ENCODE peak calls at places on chromosomes 11 and 22, in five cellular contexts. One of them, this sample, is unnamed. For H3K36me3, the result is how much of the 10 kb centered on the place peaks cover.

GRCh38 chr11:84901986-84902385 is 725.2 kb downstream of the DLG2 start:
- DNase-seq in H1: no peak
- DNase-seq in IMR-90: peak
- DNase-seq in mesendoderm: no peak
- DNase-seq in neuronal stem cell: no peak
- DNase-seq in this sample: no peak

GRCh38 chr11:43802509-43802908 is 78.1 kb upstream of the ALKBH3 start:
- DNase-seq in mesendoderm: peak
- DNase-seq in IMR-90: peak
- DNase-seq in H1: no peak
- DNase-seq in neuronal stem cell: no peak
- DNase-seq in this sample: no peak

GRCh38 chr22:45475876-45476514 is 26.7 kb upstream of the FBLN1 start:
- DNase-seq in mesendoderm: no peak
- DNase-seq in neuronal stem cell: no peak
- DNase-seq in IMR-90: no peak
- DNase-seq in H1: no peak
- DNase-seq in this sample: no peak

GRCh38 chr22:30922151-30922611 is 46.4 kb downstream of the MORC2 start:
- DNase-seq in mesendoderm: no peak
- DNase-seq in IMR-90: peak
- DNase-seq in neuronal stem cell: no peak
- DNase-seq in H1: no peak
- DNase-seq in this sample: no peak

GRCh38 chr11:118634435-118635236 is 27.2 kb downstream of the PHLDB1 start:
- DNase-seq in IMR-90: peak
- DNase-seq in H1: peak
- DNase-seq in mesendoderm: peak
- DNase-seq in neuronal stem cell: no peak
- DNase-seq in this sample: peak

GRCh38 chr11:111310088-111310487 is 11.7 kb downstream of the POU2AF3 start:
- DNase-seq in mesendoderm: no peak
- DNase-seq in IMR-90: no peak
- DNase-seq in neuronal stem cell: no peak
- DNase-seq in H1: no peak
- DNase-seq in this sample: no peak

GRCh38 chr11:86629070-86629706 is 43.2 kb downstream of the ME3 start:
- DNase-seq in H1: no peak
- DNase-seq in mesendoderm: no peak
- DNase-seq in IMR-90: peak
- DNase-seq in neuronal stem cell: no peak
- DNase-seq in this sample: peak

GRCh38 chr22:32331918-32332725 is 25.5 kb upstream of the RFPL3 start:
- DNase-seq in H1: no peak
- DNase-seq in IMR-90: no peak
- DNase-seq in neuronal stem cell: no peak
- DNase-seq in mesendoderm: no peak
- DNase-seq in this sample: no peak

GRCh38 chr11:15901046-15901445 is 455.3 kb downstream of the SOX6 start:
- DNase-seq in mesendoderm: peak
- DNase-seq in neuronal stem cell: no peak
- DNase-seq in IMR-90: no peak
- DNase-seq in H1: no peak
- DNase-seq in this sample: no peak

GRCh38 chr11:119100246-119100959 is 1.2 kb downstream of the DPAGT1 start:
- DNase-seq in IMR-90: peak
- DNase-seq in H1: no peak
- DNase-seq in neuronal stem cell: no peak
- DNase-seq in mesendoderm: peak
- DNase-seq in this sample: peak

GRCh38 chr11:32131321-32131720 is 40.4 kb downstream of the RCN1 start:
- DNase-seq in neuronal stem cell: no peak
- DNase-seq in mesendoderm: no peak
- DNase-seq in H1: no peak
- DNase-seq in IMR-90: peak
- DNase-seq in this sample: no peak

GRCh38 chr11:120129570-120129969 is 8.3 kb downstream of the TRIM29 start:
- DNase-seq in mesendoderm: peak
- DNase-seq in H1: no peak
- DNase-seq in neuronal stem cell: no peak
- DNase-seq in IMR-90: no peak
- DNase-seq in this sample: no peak

GRCh38 chr11:88414385-88414861 is 76.9 kb upstream of the CTSC start:
- DNase-seq in H1: no peak
- DNase-seq in IMR-90: peak
- DNase-seq in mesendoderm: no peak
- DNase-seq in neuronal stem cell: no peak
- DNase-seq in this sample: peak

GRCh38 chr11:33772300-33772699 is 2.0 kb downstream of the FBXO3 start:
- DNase-seq in neuronal stem cell: no peak
- DNase-seq in mesendoderm: peak
- DNase-seq in IMR-90: peak
- DNase-seq in H1: no peak
- DNase-seq in this sample: no peak

GRCh38 chr22:49763138-49763537 is 64.5 kb downstream of the BRD1 start:
- DNase-seq in IMR-90: no peak
- DNase-seq in neuronal stem cell: no peak
- DNase-seq in H1: no peak
- DNase-seq in mesendoderm: no peak
- DNase-seq in this sample: no peak

GRCh38 chr22:43317252-43317651 is 25.9 kb downstream of the SCUBE1 start:
- DNase-seq in mesendoderm: peak
- DNase-seq in H1: no peak
- DNase-seq in IMR-90: no peak
- DNase-seq in neuronal stem cell: no peak
- DNase-seq in this sample: no peak

GRCh38 chr22:26734339-26735018 is 77.1 kb downstream of the MIAT start:
- DNase-seq in H1: no peak
- DNase-seq in mesendoderm: no peak
- DNase-seq in IMR-90: no peak
- DNase-seq in neuronal stem cell: no peak
- DNase-seq in this sample: no peak

GRCh38 chr11:20337526-20338154 is 25.9 kb upstream of the HTATIP2 start:
- DNase-seq in IMR-90: peak
- DNase-seq in mesendoderm: peak
- DNase-seq in H1: no peak
- DNase-seq in neuronal stem cell: peak
- DNase-seq in this sample: peak

DNA sequence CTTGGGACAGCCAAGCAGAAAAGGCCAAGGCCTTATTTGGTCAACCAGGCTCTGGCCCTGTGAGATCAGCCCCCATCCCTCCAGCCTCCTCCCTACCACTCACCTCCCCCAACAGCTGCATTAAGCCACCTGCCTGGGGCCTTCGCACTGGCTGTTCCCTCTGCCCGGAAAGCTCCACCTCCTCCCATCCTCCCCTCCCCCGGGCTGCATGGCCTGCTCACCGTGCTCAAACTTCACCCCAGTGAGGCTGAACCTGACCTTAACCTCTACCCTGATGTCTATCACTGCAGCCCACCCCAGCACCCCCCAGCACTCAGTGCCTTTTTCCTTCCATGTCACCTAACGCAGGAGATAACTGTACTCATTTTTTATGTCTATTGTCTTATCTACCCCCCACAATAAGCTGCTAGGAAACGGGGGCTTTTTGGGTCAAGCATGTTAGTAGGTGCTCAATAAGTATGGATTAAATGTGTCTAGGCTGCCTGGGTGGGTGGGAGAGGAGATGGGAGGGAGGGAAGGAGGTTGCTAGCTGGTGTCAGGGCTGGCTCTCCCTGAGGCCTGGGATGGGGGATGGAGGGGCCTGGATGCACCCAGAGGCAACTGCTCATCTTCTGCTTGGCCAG is 912 bp downstream of the PTPRCAP start:
- DNase-seq in mesendoderm: peak
- DNase-seq in neuronal stem cell: no peak
- DNase-seq in H1: peak
- DNase-seq in IMR-90: no peak
- DNase-seq in this sample: peak
- H3K36me3 ChIP-seq in mesendoderm: under half
- H3K36me3 ChIP-seq in neuronal stem cell: under half
- H3K36me3 ChIP-seq in H1: under half
- H3K36me3 ChIP-seq in IMR-90: half or more
- H3K36me3 ChIP-seq in this sample: half or more

DNA sequence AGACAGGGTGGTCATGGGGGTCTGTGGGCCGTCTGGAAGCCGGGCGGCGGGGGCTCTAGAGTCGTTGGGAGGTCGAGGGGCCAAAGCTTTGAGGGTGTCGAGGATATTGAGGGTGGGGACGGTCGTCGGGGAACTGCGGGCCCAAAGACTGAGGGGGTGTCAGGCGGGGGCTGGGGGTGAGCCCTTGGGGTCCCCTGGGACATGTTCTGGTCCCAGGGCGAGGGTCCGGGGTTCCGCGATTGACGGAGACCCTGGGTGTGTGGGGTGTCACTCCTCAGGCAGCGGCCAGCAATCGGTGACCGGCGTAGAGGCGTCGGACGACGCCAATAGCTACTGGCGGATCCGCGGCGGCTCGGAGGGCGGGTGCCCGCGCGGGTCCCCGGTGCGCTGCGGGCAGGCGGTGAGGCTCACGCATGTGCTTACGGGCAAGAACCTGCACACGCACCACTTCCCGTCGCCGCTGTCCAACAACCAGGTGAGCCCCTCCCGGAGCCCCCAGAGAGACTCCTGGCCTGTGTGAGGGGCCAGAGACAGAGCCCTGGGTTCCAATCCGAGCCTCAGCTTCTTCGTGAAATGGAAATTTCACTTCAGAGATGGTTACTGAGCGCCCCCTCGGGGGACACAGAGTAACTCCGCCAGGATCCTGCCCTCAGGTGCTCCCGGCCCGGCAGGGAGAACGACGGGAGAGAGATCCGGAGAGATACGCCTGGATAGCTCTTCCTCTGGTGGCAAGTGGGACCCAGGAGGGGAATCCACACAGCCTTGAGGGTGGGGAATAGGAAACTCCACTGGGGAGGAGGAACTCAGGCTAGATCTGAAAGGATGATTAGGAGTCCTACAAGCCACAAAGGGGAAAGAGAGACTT is 714 bp downstream of the SDF2L1 start:
- DNase-seq in H1: no peak
- DNase-seq in neuronal stem cell: no peak
- DNase-seq in IMR-90: peak
- DNase-seq in mesendoderm: peak
- DNase-seq in this sample: peak
- H3K18ac ChIP-seq in H1: no peak
- H3K18ac ChIP-seq in neuronal stem cell: peak
- H3K18ac ChIP-seq in IMR-90: no peak
- H3K18ac ChIP-seq in mesendoderm: peak
- H3K18ac ChIP-seq in this sample: peak

GRCh38 chr22:37321288-37321687 is 39.0 kb downstream of the CYTH4 start:
- DNase-seq in H1: no peak
- DNase-seq in mesendoderm: no peak
- DNase-seq in IMR-90: no peak
- DNase-seq in neuronal stem cell: no peak
- DNase-seq in this sample: no peak

GRCh38 chr22:37326726-37327125 is 44.4 kb downstream of the CYTH4 start:
- DNase-seq in mesendoderm: no peak
- DNase-seq in IMR-90: no peak
- DNase-seq in H1: no peak
- DNase-seq in neuronal stem cell: no peak
- DNase-seq in this sample: no peak

GRCh38 chr22:37324340-37325023 is 42.2 kb downstream of the CYTH4 start:
- DNase-seq in neuronal stem cell: no peak
- DNase-seq in mesendoderm: no peak
- DNase-seq in IMR-90: no peak
- DNase-seq in H1: no peak
- DNase-seq in this sample: no peak

GRCh38 chr22:37328017-37328416 is 45.7 kb downstream of the CYTH4 start:
- DNase-seq in neuronal stem cell: no peak
- DNase-seq in mesendoderm: no peak
- DNase-seq in H1: no peak
- DNase-seq in IMR-90: peak
- DNase-seq in this sample: peak

GRCh38 chr22:37325024-37325395 is 42.7 kb downstream of the CYTH4 start:
- DNase-seq in mesendoderm: no peak
- DNase-seq in neuronal stem cell: no peak
- DNase-seq in H1: no peak
- DNase-seq in IMR-90: no peak
- DNase-seq in this sample: no peak
- H3K4me3 ChIP-seq in mesendoderm: no peak
- H3K4me3 ChIP-seq in neuronal stem cell: no peak
- H3K4me3 ChIP-seq in H1: peak
- H3K4me3 ChIP-seq in IMR-90: no peak
- H3K4me3 ChIP-seq in this sample: no peak

GRCh38 chr11:117625237-117625636 is 171.8 kb downstream of the DSCAML1 start:
- DNase-seq in H1: no peak
- DNase-seq in neuronal stem cell: no peak
- DNase-seq in mesendoderm: peak
- DNase-seq in IMR-90: no peak
- DNase-seq in this sample: no peak
- H3K36me3 ChIP-seq in H1: under half
- H3K36me3 ChIP-seq in neuronal stem cell: under half
- H3K36me3 ChIP-seq in mesendoderm: under half
- H3K36me3 ChIP-seq in IMR-90: under half
- H3K36me3 ChIP-seq in this sample: under half

DNA sequence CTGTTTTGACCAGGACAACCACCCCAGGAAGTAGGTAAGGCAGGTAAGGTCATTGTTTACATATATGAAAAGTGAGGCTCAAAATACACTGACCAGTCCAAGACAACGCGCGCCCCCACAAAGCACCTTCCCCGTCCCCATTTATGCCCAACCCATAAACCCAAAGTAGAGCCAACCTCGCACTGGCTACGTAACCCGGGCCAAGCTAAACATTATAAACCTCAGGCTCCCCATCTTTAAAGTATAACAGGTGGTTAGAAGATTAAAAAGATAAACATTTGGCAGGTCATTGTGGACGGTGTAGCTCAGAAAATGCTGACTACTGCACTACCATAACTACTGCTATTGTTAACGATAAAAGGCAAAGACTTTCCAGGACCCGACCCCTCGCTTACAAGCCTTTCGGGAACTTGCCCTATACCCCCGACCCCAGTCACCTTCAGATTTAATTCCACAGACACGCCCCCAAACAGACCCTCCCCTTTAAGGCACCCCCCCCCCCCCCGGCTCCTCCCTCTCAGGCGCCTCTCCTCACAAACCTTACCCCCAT is 491 bp downstream of the NUMA1 start:
- DNase-seq in IMR-90: no peak
- DNase-seq in mesendoderm: no peak
- DNase-seq in neuronal stem cell: no peak
- DNase-seq in H1: no peak
- DNase-seq in this sample: no peak
- H3K18ac ChIP-seq in IMR-90: no peak
- H3K18ac ChIP-seq in mesendoderm: peak
- H3K18ac ChIP-seq in neuronal stem cell: peak
- H3K18ac ChIP-seq in H1: peak
- H3K18ac ChIP-seq in this sample: no peak

This sample was measured in mesenchymal stem cell.